ENCODE peak calls at places on chromosomes 1 and 21, in nine cellular contexts. S is stomach, C is suprapubic skin, L is prostate gland, T is GM12891, N is breast epithelium, G is GM12878, U is transverse colon, A is Panc1. Z is an unnamed sample.

GRCh38 chr1:154318386-154318785 is 2.5 kb upstream of the AQP10 start:
- DNase-seq in S (no peak), C (no peak), L (no peak), T (no peak), N (no peak), G (no peak), U (no peak), A (no peak), Z (no peak)

GRCh38 chr1:227449051-227449450 is 114.3 kb upstream of the ZNF678 start:
- DNase-seq in S (no peak), C (no peak), L (no peak), T (peak; percentile 32), N (no peak), G (no peak), U (no peak), A (no peak), Z (peak; percentile 23)

GRCh38 chr1:166114419-166114818 is 52.4 kb downstream of the FAM78B start:
- DNase-seq in S (no peak), C (no peak), L (no peak), T (no peak), N (no peak), G (no peak), U (no peak), A (no peak), Z (no peak)

GRCh38 chr1:228209657-228210056 is 1.8 kb downstream of the OBSCN start:
- DNase-seq in S (no peak), C (peak; percentile 32), L (no peak), T (no peak), N (peak; percentile 10), G (no peak), U (no peak), A (no peak), Z (no peak)

GRCh38 chr1:8439015-8439702 is 121.2 kb downstream of the SLC45A1 start:
- DNase-seq in S (peak; percentile 76), C (peak; percentile 88), L (peak; percentile 69), T (peak; percentile 56), N (peak; percentile 62), G (no peak), U (peak; percentile 67), A (no peak), Z (peak; percentile 42)

GRCh38 chr21:38787461-38788274 is 18.1 kb upstream of the ETS2 start:
- DNase-seq in S (peak; percentile 75), C (no peak), L (peak; percentile 83), T (no peak), N (peak; percentile 75), G (no peak), U (peak; percentile 83), A (no peak), Z (peak; percentile 27)

GRCh38 chr1:196546272-196547245 is 61.7 kb downstream of the KCNT2 start:
- DNase-seq in S (no peak), C (no peak), L (no peak), T (no peak), N (no peak), G (no peak), U (no peak), A (no peak), Z (no peak)

GRCh38 chr1:154659823-154660592 is 52.0 kb upstream of the ADAR start:
- DNase-seq in S (no peak), C (no peak), L (no peak), T (no peak), N (no peak), G (no peak), U (no peak), A (no peak), Z (no peak)

GRCh38 chr21:46554431-46555224 is 50.3 kb downstream of the S100B start:
- DNase-seq in S (peak; percentile 25), C (peak; percentile 69), L (no peak), T (no peak), N (no peak), G (no peak), U (no peak), A (no peak), Z (no peak)

GRCh38 chr1:227893696-227894305 is 53.9 kb downstream of the WNT9A start:
- DNase-seq in S (no peak), C (peak; percentile 56), L (peak; percentile 2), T (no peak), N (peak; percentile 17), G (no peak), U (no peak), A (no peak), Z (no peak)

DNA sequence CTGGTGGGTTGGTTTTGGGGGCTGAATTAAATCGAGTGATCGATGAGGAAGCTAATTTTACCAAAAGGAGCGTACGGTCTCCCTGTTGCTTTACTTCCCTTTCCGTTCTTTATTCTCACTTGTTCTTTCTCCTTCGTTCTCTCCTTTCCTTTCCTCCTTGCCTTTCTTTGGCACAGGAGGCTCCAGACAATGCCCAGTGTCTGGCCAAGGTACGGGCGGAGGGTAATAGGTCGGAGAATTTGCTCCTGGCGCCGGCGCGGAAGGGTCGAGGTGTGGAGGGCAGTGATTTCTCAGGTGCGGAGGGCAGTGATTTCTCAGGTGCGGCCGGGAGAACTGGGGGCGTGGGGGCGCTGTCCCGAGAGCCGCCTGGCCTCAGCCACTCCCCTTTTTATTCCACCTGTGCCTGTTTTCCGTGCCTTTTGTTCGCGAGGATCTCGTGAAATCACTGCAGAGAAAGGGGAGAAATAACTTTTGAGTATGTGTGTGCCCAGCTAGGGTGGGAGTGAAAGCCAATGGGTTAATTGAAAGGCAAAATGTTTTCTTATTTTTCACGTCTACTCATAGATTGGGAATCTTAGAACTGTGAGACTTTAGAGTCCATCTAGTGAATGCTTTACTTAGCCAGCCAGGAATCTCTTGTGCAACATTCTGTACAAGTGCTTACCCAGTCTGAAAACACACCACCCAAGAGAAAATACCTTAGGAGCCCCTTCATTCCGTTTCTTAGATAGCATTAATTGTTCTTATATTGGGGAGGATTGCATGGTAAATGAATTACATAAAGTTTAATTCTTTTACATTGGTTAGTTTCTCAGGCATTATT is 1.3 kb downstream of the FNBP1L start:
- DNase-seq in S (peak; percentile 56), C (no peak), L (peak; percentile 33), T (no peak), N (peak; percentile 38), G (no peak), U (peak; percentile 70), A (no peak), Z (no peak)
- TF ChIP-seq POLR2AphosphoS5 in S (no peak), C (no peak), L (no peak), T (no peak), N (no peak), G (no peak), U (peak; percentile 25), A (no peak), Z (no peak)

GRCh38 chr21:42847726-42848125 is 31.6 kb downstream of the WDR4 start:
- DNase-seq in S (no peak), C (no peak), L (no peak), T (no peak), N (no peak), G (no peak), U (no peak), A (no peak), Z (no peak)

GRCh38 chr21:42849759-42850412 is 29.5 kb downstream of the WDR4 start:
- DNase-seq in S (no peak), C (no peak), L (no peak), T (no peak), N (no peak), G (no peak), U (no peak), A (no peak), Z (no peak)

GRCh38 chr21:42850866-42851391 is 28.4 kb downstream of the WDR4 start:
- DNase-seq in S (peak; percentile 34), C (no peak), L (no peak), T (peak; percentile 83), N (no peak), G (no peak), U (no peak), A (no peak), Z (peak; percentile 57)

GRCh38 chr21:42850463-42850862 is 28.9 kb downstream of the WDR4 start:
- DNase-seq in S (no peak), C (no peak), L (no peak), T (no peak), N (no peak), G (no peak), U (no peak), A (no peak), Z (no peak)

GRCh38 chr21:42848932-42849758 is 30.2 kb downstream of the WDR4 start:
- DNase-seq in S (no peak), C (no peak), L (no peak), T (no peak), N (no peak), G (no peak), U (no peak), A (no peak), Z (no peak)
- TF ChIP-seq POLR2AphosphoS5 in S (no peak), C (no peak), L (no peak), T (no peak), N (no peak), G (no peak), U (no peak), A (no peak), Z (no peak)

GRCh38 chr1:147204080-147204479 is 21.1 kb downstream of the FMO5 start:
- DNase-seq in S (no peak), C (no peak), L (no peak), T (no peak), N (no peak), G (no peak), U (no peak), A (no peak), Z (no peak)
- TF ChIP-seq POLR2AphosphoS5 in S (no peak), C (no peak), L (no peak), T (no peak), N (no peak), G (no peak), U (no peak), A (no peak), Z (no peak)

GRCh38 chr1:55443175-55443933 is 228.2 kb upstream of the USP24 start:
- DNase-seq in S (peak; percentile 45), C (peak; percentile 93), L (peak; percentile 10), T (no peak), N (peak; percentile 48), G (no peak), U (peak; percentile 65), A (peak; percentile 82), Z (no peak)
- TF ChIP-seq POLR2AphosphoS5 in S (peak; percentile 87), C (peak; percentile 98), L (peak; percentile 77), T (no peak), N (peak; percentile 99), G (no peak), U (peak; percentile 86), A (no peak), Z (no peak)